ENCODE peak calls at places on chromosome 1, in nine cellular contexts. W is NCI-H2081; G is OCI-M1; C is GM04503; E is NCI-H1436; J is stimulated activated CD4-positive, alpha-beta T cell treated with anti-CD3 and anti-CD28 coated beads, TNF-alpha, amount 100 ng/mL, for 1 hour; Z is retina; I is CD8-positive, alpha-beta T cell; L is activated CD8-positive, alpha-beta memory T cell treated with anti-CD3 and anti-CD28 coated beads for 48 hours. H is an unnamed sample.

GRCh38 chr1:32716312-32717126 is 13.9 kb upstream of the SYNC start:
- DNase-seq in W (peak), I (no peak), E (peak), Z (peak), C (no peak), L (peak), J (peak), G (peak), H (peak)

GRCh38 chr1:57079454-57080157 is 113.8 kb upstream of the C8B start:
- DNase-seq in C (no peak), I (no peak), G (peak), W (no peak), J (no peak), E (no peak), L (no peak), Z (no peak), H (no peak)

GRCh38 chr1:76281306-76281705 is 206.8 kb downstream of the ST6GALNAC3 start:
- DNase-seq in L (no peak), Z (no peak), G (no peak), E (no peak), J (no peak), I (no peak), C (no peak), W (no peak), H (no peak)

GRCh38 chr1:67522793-67523192 is 92.6 kb upstream of the SERBP1 start:
- DNase-seq in Z (no peak), E (no peak), J (no peak), C (no peak), I (no peak), W (no peak), G (no peak), L (no peak), H (no peak)

GRCh38 chr1:43308635-43309580 is 8.1 kb downstream of the TIE1 start:
- DNase-seq in C (no peak), G (no peak), E (no peak), Z (no peak), I (no peak), J (no peak), W (no peak), L (no peak), H (no peak)

GRCh38 chr1:80417651-80418050 is 1383.1 kb upstream of the ADGRL2 start:
- DNase-seq in W (no peak), L (no peak), C (peak), I (no peak), G (no peak), E (no peak), J (no peak), Z (no peak), H (peak)

GRCh38 chr1:226863446-226863845 is 7.0 kb upstream of the PSEN2 start:
- DNase-seq in L (no peak), C (peak), W (no peak), J (no peak), I (no peak), Z (no peak), E (no peak), G (peak), H (no peak)

GRCh38 chr1:9510130-9510529 is 29.1 kb upstream of the SLC25A33 start:
- DNase-seq in G (no peak), E (no peak), L (no peak), C (no peak), J (no peak), Z (no peak), W (no peak), I (no peak), H (no peak)

GRCh38 chr1:14413809-14414208 is 184.7 kb upstream of the KAZN start:
- DNase-seq in E (no peak), J (no peak), L (no peak), G (no peak), Z (no peak), C (peak), W (no peak), I (no peak), H (peak)